ENCODE peak calls at places on chromosomes 5 and 9, in four cellular contexts. Y, F, K and H are unnamed samples. For H3K4me1, the result is how much of the 10 kb centered on the place peaks cover.

GRCh38 chr5:142156839-142157463 is 48.4 kb downstream of the NDFIP1 start:
- DNase-seq in Y (no peak), K (peak), F (peak), H (no peak)

GRCh38 chr9:98010450-98010849 is 27.3 kb downstream of the ANP32B start:
- DNase-seq in Y (peak), K (peak), F (peak), H (peak)

GRCh38 chr5:31442253-31442820 is 89.6 kb downstream of the DROSHA start:
- DNase-seq in Y (no peak), F (no peak), K (no peak), H (peak)

GRCh38 chr5:149224282-149224681 is 47.4 kb upstream of the AFAP1L1 start:
- DNase-seq in Y (no peak), F (no peak), K (no peak), H (no peak)

GRCh38 chr9:131668439-131669233 is 71.2 kb downstream of the RAPGEF1 start:
- DNase-seq in F (no peak), Y (peak), K (no peak), H (peak)

GRCh38 chr5:33470544-33470943 is 29.8 kb downstream of the TARS1 start:
- DNase-seq in K (no peak), Y (peak), F (peak), H (peak)

GRCh38 chr9:93493949-93494348 is 40.6 kb upstream of the FAM120AOS start:
- DNase-seq in F (no peak), Y (no peak), K (no peak), H (no peak)

GRCh38 chr5:13609504-13609903 is 335.0 kb downstream of the DNAH5 start:
- DNase-seq in F (no peak), Y (no peak), K (no peak), H (no peak)

GRCh38 chr9:128902351-128903078 is 18.3 kb upstream of the PHYHD1 start:
- DNase-seq in F (no peak), K (no peak), Y (no peak), H (no peak)

GRCh38 chr5:133877351-133878235 is 90.8 kb downstream of the C5orf15 start:
- DNase-seq in F (no peak), K (peak), Y (no peak), H (no peak)

GRCh38 chr5:168714046-168714445 is 134.9 kb upstream of the PANK3 start:
- DNase-seq in Y (no peak), F (no peak), K (no peak), H (peak)

GRCh38 chr5:146565764-146566163 is 49.8 kb upstream of the GPR151 start:
- DNase-seq in Y (peak), F (peak), K (peak), H (peak)

GRCh38 chr9:134413890-134414731 is 87.9 kb downstream of the RXRA start:
- DNase-seq in F (no peak), K (no peak), Y (peak), H (peak)

GRCh38 chr5:14319102-14319501 is 176.0 kb downstream of the TRIO start:
- DNase-seq in K (no peak), Y (no peak), F (no peak), H (no peak)

GRCh38 chr9:81772144-81772543 is 82.8 kb upstream of the TLE1 start:
- DNase-seq in Y (no peak), F (no peak), K (no peak), H (no peak)

GRCh38 chr5:59711316-59711715 is 182.2 kb downstream of the PDE4D start:
- DNase-seq in F (no peak), K (no peak), Y (no peak), H (peak)

GRCh38 chr9:137602661-137603060 is 2.8 kb upstream of the ARRDC1 start:
- DNase-seq in F (peak), Y (no peak), K (no peak), H (no peak)

GRCh38 chr5:58462623-58463230 is 2.8 kb upstream of the PLK2 start:
- DNase-seq in F (peak), Y (peak), K (no peak), H (peak)

GRCh38 chr5:88792144-88792840 is 90.7 kb downstream of the MEF2C start:
- DNase-seq in Y (no peak), F (no peak), K (no peak), H (peak)

GRCh38 chr9:34628656-34629491 is at the start of gene ARID3C:
- DNase-seq in F (peak), Y (peak), K (peak), H (no peak)

GRCh38 chr5:2753452-2754409 is 2.3 kb upstream of the IRX2 start:
- DNase-seq in K (no peak), Y (no peak), F (peak), H (no peak)

GRCh38 chr5:171122372-171122771 is 186.7 kb upstream of the TLX3 start:
- DNase-seq in K (no peak), F (no peak), Y (peak), H (no peak)

GRCh38 chr9:23926378-23926777 is 100.3 kb upstream of the ELAVL2 start:
- DNase-seq in F (no peak), Y (no peak), K (no peak), H (no peak)

GRCh38 chr9:76395381-76395780 is 1.2 kb upstream of the RFK start:
- DNase-seq in Y (no peak), F (no peak), K (no peak), H (no peak)

GRCh38 chr5:2186472-2187015 is 303.8 kb upstream of the IRX4 start:
- DNase-seq in F (no peak), K (no peak), Y (no peak), H (no peak)

GRCh38 chr5:93894471-93895354 is 153.3 kb upstream of the POU5F2 start:
- DNase-seq in K (no peak), Y (peak), F (no peak), H (no peak)

GRCh38 chr9:119052339-119053030 is 316.8 kb downstream of the BRINP1 start:
- DNase-seq in F (no peak), K (no peak), Y (no peak), H (no peak)

GRCh38 chr5:115634343-115635132 is 8.7 kb upstream of the TMED7 start:
- DNase-seq in K (peak), F (peak), Y (peak), H (peak)

GRCh38 chr5:90519081-90519480 is 10.3 kb downstream of the LYSMD3 start:
- DNase-seq in F (no peak), Y (no peak), K (no peak), H (no peak)

GRCh38 chr9:4382722-4383317 is 83.0 kb upstream of the GLIS3 start:
- DNase-seq in K (no peak), F (peak), Y (peak), H (peak)

GRCh38 chr5:61460471-61460870 is 128.4 kb downstream of the ZSWIM6 start:
- DNase-seq in K (no peak), F (no peak), Y (no peak), H (no peak)

GRCh38 chr5:134609232-134609851 is 23.3 kb downstream of the SAR1B start:
- DNase-seq in F (no peak), Y (no peak), K (no peak), H (no peak)

GRCh38 chr5:52876456-52876855 is 88.7 kb downstream of the ITGA1 start:
- DNase-seq in Y (no peak), F (no peak), K (no peak), H (peak)

GRCh38 chr5:87020099-87020934 is 247.4 kb upstream of the RASA1 start:
- DNase-seq in K (peak), Y (no peak), F (peak), H (peak)

GRCh38 chr5:124718376-124718775 is 28.1 kb downstream of the ZNF608 start:
- DNase-seq in K (no peak), F (no peak), Y (peak), H (no peak)

GRCh38 chr9:110744753-110745522 is 76.3 kb downstream of the MUSK start:
- DNase-seq in F (no peak), K (no peak), Y (no peak), H (peak)

GRCh38 chr5:372911-373709 is 51.6 kb downstream of the AHRR start:
- DNase-seq in Y (no peak), K (peak), F (no peak), H (no peak)

GRCh38 chr5:170861855-170862766 is at the start of gene RANBP17:
- DNase-seq in Y (peak), F (peak), K (peak), H (peak)

GRCh38 chr5:73603998-73604397 is 22.0 kb upstream of the ARHGEF28 start:
- DNase-seq in F (no peak), K (no peak), Y (no peak), H (no peak)

GRCh38 chr5:73605223-73606087 is 20.5 kb upstream of the ARHGEF28 start:
- DNase-seq in K (no peak), Y (no peak), F (no peak), H (no peak)

GRCh38 chr5:73612799-73613198 is 13.2 kb upstream of the ARHGEF28 start:
- DNase-seq in K (no peak), Y (no peak), F (no peak), H (no peak)

GRCh38 chr5:73606206-73606753 is 19.7 kb upstream of the ARHGEF28 start:
- DNase-seq in K (no peak), Y (no peak), F (no peak), H (no peak)

GRCh38 chr5:73607228-73607627 is 18.8 kb upstream of the ARHGEF28 start:
- DNase-seq in Y (no peak), F (no peak), K (no peak), H (no peak)
- H2AFZ ChIP-seq in Y (no peak), F (no peak), K (no peak), H (no peak)

DNA sequence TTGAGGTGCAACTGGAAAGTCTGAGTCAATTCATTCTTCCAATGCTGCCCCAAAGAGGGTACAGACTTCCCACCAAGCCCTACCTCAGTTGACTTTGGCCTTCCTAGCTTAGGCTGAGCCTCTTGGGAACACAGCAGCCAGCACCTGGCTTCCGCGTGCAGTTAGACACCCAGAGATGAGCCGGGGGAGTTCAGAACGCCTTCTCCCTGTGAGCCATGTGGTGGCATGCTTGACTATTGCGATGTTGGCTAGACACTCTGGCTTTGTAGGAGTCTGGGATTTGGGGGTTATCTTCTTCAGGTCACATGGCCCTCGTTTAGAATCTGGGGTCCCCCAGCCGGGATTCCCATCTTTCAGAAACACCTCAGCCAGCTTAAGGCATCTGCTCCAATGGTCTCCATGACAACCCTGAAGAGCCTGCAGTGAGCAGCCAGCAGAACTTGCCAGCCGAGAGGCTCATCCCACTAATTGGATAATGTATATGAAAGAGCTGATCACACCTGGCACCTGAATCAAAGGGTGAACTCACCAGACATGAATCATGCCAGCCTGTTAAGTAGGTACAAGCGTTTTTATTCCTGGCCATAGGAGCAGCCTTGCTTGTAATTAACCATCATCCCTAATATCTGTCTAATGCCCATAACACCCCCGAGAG is 167.5 kb downstream of the SYK start:
- DNase-seq in K (no peak), F (no peak), Y (no peak), H (no peak)
- H3K4me1 ChIP-seq in K (under half), F (under half), Y (under half), H (under half)

GRCh38 chr5:5902665-5903064 is 475.7 kb downstream of the MED10 start:
- DNase-seq in K (no peak), Y (no peak), F (no peak), H (no peak)
- H2AFZ ChIP-seq in K (no peak), Y (no peak), F (no peak), H (no peak)

DNA sequence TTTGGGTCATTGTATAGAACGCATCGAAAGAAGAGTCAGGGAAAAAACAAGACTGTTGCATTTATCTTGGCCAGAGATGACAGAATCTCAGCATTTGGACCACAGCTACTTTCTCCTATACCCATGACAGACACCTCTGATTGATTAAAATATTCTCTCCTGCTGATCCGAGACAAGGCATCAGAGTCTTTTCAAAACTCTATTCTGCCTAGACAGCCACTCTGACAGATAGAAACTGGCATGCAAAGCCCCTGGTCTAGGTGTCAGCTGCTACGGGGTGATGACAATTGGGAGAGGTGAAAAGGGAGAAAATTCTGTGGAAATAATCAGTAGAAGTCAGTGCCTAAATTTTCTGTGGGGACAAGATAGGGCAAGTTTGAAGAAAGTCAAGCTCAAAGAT is 152.2 kb downstream of the PIK3R1 start:
- DNase-seq in K (no peak), Y (no peak), F (no peak), H (no peak)
- H3K4me1 ChIP-seq in K (under half), Y (under half), F (under half), H (under half)

DNA sequence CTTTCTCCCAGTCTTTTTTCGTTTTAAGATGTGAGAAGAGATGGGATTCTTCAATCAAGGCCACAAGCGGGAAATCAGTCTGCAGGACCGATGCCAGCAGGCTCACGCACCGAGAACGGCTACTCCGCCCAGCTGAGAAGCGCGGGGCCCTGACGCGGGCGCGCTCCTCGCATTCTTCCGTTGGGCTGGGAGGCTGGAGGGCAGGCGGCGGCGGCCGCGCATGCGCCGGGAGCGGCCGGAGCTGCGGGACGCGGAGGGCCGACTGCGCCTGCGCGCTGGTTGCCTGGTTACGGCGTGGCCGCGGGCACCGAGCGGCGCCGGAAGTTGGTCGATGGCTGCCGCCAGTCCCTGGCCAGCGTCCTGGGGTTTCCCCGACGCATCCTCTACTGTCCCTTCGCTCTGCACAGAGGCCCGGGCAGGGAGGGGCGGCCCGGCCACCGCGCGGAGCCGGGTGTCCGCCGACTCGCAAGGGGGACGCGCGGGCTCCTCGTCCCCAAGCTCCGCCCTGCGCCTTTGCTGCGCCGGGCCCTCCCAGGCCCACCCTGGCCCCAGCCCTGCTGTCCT is 831 bp upstream of the SEC16A start:
- DNase-seq in K (peak), F (peak), Y (peak), H (peak)
- H2AFZ ChIP-seq in K (no peak), F (peak), Y (peak), H (peak)

DNA sequence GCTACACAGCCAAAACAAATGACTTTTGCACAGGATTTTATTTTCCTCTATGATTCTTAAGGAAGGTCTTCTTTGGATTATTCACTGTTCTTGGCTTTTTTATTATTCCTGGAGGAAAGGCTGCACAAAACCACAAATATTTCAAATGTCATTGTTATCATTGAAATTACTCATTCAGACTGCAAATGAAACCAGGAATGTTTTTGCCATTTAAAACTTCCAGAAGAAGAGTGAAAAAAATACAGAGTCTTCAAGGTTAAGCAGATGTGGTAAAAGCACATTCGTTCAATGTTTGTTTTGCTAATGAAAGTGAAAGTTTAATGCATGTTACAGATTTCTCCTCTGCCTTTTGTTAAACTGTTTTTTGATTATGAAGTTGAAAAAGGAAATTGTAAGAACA is 238.2 kb downstream of the TLE4 start:
- DNase-seq in Y (no peak), F (no peak), K (no peak), H (peak)
- H3K4me1 ChIP-seq in Y (under half), F (under half), K (under half), H (under half)

GRCh38 chr5:175219256-175219835 is 224.6 kb downstream of the DRD1 start:
- DNase-seq in F (no peak), K (no peak), Y (no peak), H (peak)
- H2AFZ ChIP-seq in F (no peak), K (no peak), Y (no peak), H (no peak)